ENCODE peak calls at places on chromosomes 13 and 19, in four cellular contexts. Z is Panc1, T is HL-60, N is spleen. P is an unnamed sample.

GRCh38 chr13:113652404-113653263 is 5.4 kb downstream of the ATP4B start:
- DNase-seq in Z (no peak), T (no peak), N (peak), P (no peak)

GRCh38 chr19:35045667-35046300 is 4.3 kb downstream of the HPN start:
- DNase-seq in T (peak), N (no peak), Z (no peak), P (no peak)

GRCh38 chr13:50229935-50230334 is 214.7 kb downstream of the KCNRG start:
- DNase-seq in Z (no peak), T (no peak), N (no peak), P (no peak)

GRCh38 chr13:109642358-109642757 is 144.0 kb downstream of the IRS2 start:
- DNase-seq in Z (no peak), N (no peak), T (no peak), P (no peak)

GRCh38 chr13:93689333-93689732 is 462.7 kb downstream of the GPC6 start:
- DNase-seq in T (no peak), N (no peak), Z (no peak), P (no peak)

GRCh38 chr19:55563261-55563690 is 17.4 kb downstream of the ZNF579 start:
- DNase-seq in N (no peak), Z (no peak), T (no peak), P (peak)

GRCh38 chr13:52012512-52012836 is 276 bp downstream of the ALG11 start:
- DNase-seq in Z (no peak), N (no peak), T (no peak), P (no peak)

GRCh38 chr13:111383591-111384440 is 63.4 kb downstream of the TEX29 start:
- DNase-seq in N (peak), T (no peak), Z (no peak), P (no peak)

GRCh38 chr19:29887498-29887897 is 54.5 kb upstream of the URI1 start:
- DNase-seq in T (peak), Z (no peak), N (peak), P (no peak)

GRCh38 chr13:44843403-44843802 is 145.9 kb downstream of the NUFIP1 start:
- DNase-seq in Z (no peak), N (no peak), T (no peak), P (no peak)

GRCh38 chr13:110541526-110541920 is 20.0 kb downstream of the RAB20 start:
- DNase-seq in Z (no peak), N (no peak), T (no peak), P (no peak)

GRCh38 chr13:94667190-94667589 is 45.2 kb downstream of the SOX21 start:
- DNase-seq in T (no peak), N (no peak), Z (no peak), P (no peak)

GRCh38 chr13:24161010-24161775 is 673 bp downstream of the SPATA13 start:
- DNase-seq in Z (no peak), N (peak), T (peak), P (peak)

GRCh38 chr19:55386515-55386947 is 799 bp downstream of the RPL28 start:
- DNase-seq in T (no peak), N (peak), Z (no peak), P (peak)

GRCh38 chr13:71879129-71879535 is 12.1 kb upstream of the DACH1 start:
- DNase-seq in N (no peak), Z (peak), T (peak), P (no peak)
- TF ChIP-seq POLR2AphosphoS5 in N (no peak), Z (no peak), T (no peak), P (no peak)

GRCh38 chr19:7970716-7971448 is 27.4 kb upstream of the TIMM44 start:
- DNase-seq in T (peak), N (peak), Z (no peak), P (no peak)
- TF ChIP-seq CTCF in T (peak), N (peak), Z (peak), P (peak)

DNA sequence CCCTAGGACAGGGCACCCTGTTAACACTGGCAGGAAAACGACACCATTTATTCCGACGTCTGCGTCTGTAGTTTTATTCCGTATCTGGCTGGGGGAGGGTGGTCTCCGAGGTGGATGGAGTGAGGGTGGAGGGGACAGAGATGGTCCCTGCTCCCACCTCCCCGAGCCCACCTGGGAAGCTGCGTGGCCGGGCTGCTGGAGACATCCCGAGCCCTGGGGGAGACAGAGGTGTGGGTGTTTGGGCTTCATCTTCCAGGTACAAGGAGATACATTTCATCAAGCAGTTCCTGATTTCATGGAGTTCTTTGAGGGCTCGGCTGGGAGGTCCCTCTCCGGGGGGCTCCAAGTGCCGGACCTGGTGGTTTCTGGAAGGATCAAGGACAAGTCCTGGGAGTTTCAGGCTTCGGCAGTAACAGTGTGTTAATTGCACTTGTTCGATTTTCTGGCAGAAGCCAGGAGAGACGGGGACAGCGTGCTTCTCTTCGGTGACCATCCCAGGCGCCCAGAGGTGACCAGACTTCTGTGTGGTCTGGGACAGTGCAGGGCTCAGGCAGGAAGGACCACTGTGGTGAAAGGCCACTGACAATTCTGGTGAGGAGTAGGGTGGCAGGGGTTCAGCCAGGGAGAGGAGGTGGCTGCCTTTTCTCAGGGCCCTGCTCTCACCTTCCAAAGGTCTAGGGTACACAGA is 20.1 kb upstream of the MKNK2 start:
- DNase-seq in N (no peak), T (no peak), Z (no peak), P (no peak)
- TF ChIP-seq POLR2AphosphoS5 in N (peak), T (no peak), Z (no peak), P (no peak)

GRCh38 chr19:47022541-47023447 is 3.2 kb downstream of the NPAS1 start:
- DNase-seq in T (no peak), N (peak), Z (no peak), P (no peak)
- TF ChIP-seq CTCF in T (no peak), N (no peak), Z (no peak), P (no peak)

DNA sequence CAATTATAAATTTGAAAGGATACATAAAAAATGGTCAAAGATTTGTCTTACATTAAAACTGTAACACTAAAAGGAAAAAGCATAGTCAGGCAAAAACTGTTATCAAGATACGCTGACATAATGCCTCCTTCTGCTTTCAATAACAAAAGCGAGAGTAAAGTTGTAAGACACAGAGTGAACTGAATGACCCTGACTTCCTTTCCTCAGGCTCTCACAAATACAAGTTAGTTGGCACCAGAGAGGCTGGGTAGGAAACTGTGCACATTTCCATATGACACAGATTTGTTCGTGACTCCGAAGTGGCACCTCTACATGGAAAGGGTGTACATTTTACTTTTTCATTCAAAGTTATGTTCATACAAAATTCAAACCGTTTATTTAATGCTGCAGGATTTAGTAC is 15.4 kb downstream of the FGF14 start:
- DNase-seq in Z (no peak), N (no peak), T (no peak), P (no peak)
- TF ChIP-seq POLR2AphosphoS5 in Z (no peak), N (no peak), T (no peak), P (no peak)

GRCh38 chr13:69935043-69935442 is 172.6 kb upstream of the ATXN8OS start:
- DNase-seq in T (peak), Z (no peak), N (no peak), P (no peak)
- TF ChIP-seq CTCF in T (peak), Z (peak), N (no peak), P (no peak)

DNA sequence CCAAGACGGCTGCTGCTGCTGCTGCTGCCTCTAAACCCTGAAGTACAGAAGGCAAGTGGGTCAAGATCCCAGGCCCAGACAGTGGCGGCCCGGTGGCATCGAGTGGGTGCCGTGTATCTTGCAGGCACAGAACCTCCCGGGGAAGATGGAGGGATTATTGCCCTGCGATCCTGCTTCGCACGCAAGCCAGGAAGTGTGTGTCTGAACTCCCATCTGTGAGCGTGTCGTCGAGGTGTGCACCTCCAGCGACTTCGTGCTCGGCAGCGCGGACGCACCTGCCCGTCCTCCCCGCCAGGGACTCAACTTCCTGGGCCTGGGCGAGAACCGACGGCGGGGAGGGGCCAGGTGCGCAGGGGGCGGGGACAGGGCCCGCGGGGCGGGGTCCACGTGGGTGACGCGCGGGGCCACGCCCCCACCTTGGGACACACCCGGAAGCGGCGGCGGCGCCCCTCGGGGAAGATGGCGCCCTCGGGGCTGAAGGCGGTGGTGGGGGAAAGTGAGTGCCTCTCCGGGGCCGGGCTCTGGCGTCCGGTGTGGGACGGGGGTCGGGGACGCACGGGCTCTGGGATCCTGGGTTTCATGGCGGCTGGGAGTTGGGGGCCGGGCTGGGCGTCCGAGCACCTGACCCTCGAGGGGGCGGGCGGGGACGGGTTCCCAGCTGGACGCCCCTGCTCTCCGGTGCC is at the start of gene STXBP2:
- DNase-seq in Z (no peak), T (peak), N (peak), P (peak)
- TF ChIP-seq POLR2AphosphoS5 in Z (peak), T (peak), N (peak), P (peak)

DNA sequence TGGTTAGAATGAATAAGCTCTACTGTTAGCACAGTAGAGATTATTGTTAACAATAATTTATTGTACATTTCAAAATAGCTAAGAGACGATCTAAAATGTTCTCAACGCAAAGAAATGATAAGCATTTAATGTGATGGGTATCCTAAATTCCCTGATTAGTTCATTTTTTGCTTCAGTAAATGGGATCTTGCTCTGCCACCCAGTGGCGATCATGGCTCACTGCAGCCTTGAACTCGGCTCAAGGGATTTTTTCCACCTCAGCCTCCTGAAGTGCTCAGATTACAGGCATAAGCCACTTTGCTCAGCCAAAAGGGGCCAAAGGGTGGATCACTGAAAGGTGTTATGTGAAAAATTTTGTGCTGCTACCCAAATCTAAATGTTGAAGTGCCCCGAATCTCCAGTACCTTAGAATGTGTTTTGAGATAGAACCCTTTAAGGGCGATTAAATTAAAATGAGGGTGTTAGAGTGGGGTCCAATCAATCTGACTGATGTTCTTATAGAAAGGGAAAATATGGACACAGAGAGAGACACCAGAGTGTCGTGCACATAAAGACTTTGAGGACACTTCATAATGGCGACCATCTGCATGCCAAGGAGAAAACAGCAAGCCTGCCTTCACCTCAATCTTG is 31.5 kb upstream of the ZNF766 start:
- DNase-seq in N (peak), T (peak), Z (peak), P (peak)
- TF ChIP-seq CTCF in N (peak), T (peak), Z (peak), P (peak)

DNA sequence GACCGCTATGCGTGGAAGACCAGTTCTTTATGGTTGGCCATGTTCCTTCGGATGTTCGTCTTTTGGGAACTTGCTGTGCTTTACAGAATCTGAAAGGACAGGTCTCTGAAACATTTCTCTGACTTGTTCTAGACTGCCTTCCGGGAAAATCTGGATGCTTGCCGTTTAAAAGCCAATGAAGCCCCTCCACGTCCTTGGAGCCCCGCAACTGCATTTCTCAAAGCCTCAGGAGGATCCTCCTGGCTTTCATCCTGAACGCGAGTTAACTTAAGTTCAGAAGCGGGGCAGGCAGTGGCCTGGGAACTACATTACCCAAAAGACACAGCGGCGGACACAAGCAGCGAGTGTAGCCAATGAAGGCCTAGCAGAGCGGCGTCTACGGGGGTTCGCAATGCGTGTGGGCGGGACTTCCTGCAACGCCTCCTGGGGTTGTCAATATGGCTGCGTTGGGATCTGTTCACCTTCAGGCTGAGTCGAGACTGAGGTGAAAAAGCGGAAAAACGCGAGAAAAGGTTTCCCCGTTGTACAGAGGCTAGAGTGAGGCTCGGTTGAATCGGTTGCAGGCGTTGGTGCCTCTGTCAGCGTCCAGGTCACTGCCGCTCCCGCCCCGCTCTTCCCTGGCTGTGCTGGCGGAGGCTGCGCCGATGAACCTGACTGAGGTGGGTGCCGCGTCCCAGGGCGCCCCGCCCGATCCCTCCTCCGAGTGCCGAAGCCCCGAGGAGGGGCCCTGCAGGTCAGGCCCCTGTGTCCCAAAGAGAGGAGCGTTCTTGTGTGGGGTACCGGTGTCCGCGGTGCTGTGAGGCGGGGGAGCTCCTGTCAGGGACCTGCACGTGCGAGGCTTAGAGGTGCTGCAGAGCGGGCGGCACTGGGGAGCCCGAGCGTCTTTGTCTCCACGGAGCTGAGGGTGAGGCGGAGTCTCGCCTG is at the start of gene ZNF17:
- DNase-seq in T (peak), N (peak), Z (peak), P (peak)
- TF ChIP-seq POLR2AphosphoS5 in T (peak), N (peak), Z (peak), P (peak)

DNA sequence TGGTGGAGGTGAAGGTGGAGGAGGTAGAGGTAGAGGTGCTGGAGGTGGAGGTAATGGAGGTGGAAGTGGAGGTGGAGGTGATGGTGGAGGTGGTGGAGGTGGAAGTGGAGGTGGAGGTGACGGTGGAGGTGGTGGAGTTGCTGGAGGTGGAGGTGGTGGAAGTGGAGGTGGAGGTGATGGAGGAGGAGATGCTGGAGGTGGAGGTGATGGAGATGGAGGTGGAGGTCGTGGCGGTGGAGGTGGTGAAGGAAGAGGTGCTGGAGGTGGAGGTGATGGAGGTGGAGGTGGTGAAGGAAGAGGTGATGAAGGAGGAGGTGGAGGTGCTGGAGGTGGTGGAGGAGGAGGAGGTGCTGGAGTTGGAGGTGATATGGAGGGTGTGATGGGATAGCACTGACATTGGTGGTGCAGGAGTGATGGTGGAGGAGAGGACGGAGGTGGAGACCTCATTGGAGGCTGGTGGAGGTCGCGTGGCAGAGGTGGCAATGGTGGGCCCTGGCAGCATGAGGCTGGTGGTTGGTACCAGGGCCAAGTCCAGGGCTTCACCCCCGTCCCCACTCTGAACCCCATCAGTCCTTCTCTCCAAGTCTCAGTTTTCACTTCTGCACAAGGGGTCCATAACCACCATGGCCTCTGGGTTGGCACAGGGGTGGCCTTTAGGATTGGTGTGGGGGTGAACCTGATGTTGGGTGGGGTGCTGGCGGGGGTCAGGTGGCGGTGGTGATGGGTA is 15.8 kb downstream of the ONECUT3 start:
- DNase-seq in Z (no peak), N (no peak), T (no peak), P (no peak)
- TF ChIP-seq CTCF in Z (no peak), N (no peak), T (no peak), P (no peak)

P was measured in upper lobe of left lung.